ENCODE peak calls at places on chromosomes 2 and 18, in four cellular contexts. J is heart left ventricle, I is IMR-90, Z is tibial artery. H is an unnamed sample.

GRCh38 chr2:157264099-157264498 is 6.6 kb downstream of the GALNT5 start:
- DNase-seq in J (no peak), I (peak), Z (no peak), H (no peak)

GRCh38 chr2:119251652-119252051 is 28.0 kb downstream of the STEAP3 start:
- DNase-seq in J (no peak), I (no peak), Z (no peak), H (no peak)

GRCh38 chr2:89000235-89000634 is 308.8 kb downstream of the RPIA start:
- DNase-seq in J (no peak), I (no peak), Z (no peak), H (no peak)

GRCh38 chr2:163198972-163199371 is 360.4 kb upstream of the KCNH7 start:
- DNase-seq in J (no peak), I (no peak), Z (no peak), H (no peak)

GRCh38 chr2:170973492-170974303 is 44.6 kb downstream of the GORASP2 start:
- DNase-seq in J (peak), I (peak), Z (peak), H (peak)

GRCh38 chr2:20393986-20394385 is 43.3 kb upstream of the PUM2 start:
- DNase-seq in J (no peak), I (no peak), Z (no peak), H (no peak)

GRCh38 chr18:35956226-35956625 is 16.3 kb upstream of the RMP24 start:
- DNase-seq in J (no peak), I (no peak), Z (no peak), H (no peak)

GRCh38 chr18:55774505-55774904 is 186.5 kb upstream of the TCF4 start:
- DNase-seq in J (no peak), I (no peak), Z (no peak), H (no peak)

GRCh38 chr2:65662654-65663432 is 230.4 kb upstream of the SPRED2 start:
- DNase-seq in J (no peak), I (peak), Z (no peak), H (no peak)

GRCh38 chr2:186542002-186542401 is 47.9 kb upstream of the ITGAV start:
- DNase-seq in J (no peak), I (no peak), Z (no peak), H (peak)

GRCh38 chr2:36253086-36253485 is 102.5 kb upstream of the CRIM1 start:
- DNase-seq in J (no peak), I (no peak), Z (no peak), H (no peak)

GRCh38 chr2:7671312-7671711 is 754.1 kb downstream of the RNF144A start:
- DNase-seq in J (peak), I (no peak), Z (peak), H (no peak)

GRCh38 chr2:240991378-240992263 is 6.8 kb upstream of the SNED1 start:
- DNase-seq in J (peak), I (peak), Z (peak), H (peak)

GRCh38 chr2:86249176-86249842 is 50.1 kb downstream of the MRPL35 start:
- DNase-seq in J (no peak), I (peak), Z (no peak), H (no peak)

GRCh38 chr2:238907717-238908173 is 59.9 kb downstream of the TWIST2 start:
- DNase-seq in J (no peak), I (no peak), Z (no peak), H (no peak)

GRCh38 chr2:159131882-159132281 is 154.6 kb downstream of the WDSUB1 start:
- DNase-seq in J (no peak), I (peak), Z (no peak), H (peak)

GRCh38 chr2:47309952-47310800 is 92.8 kb upstream of the MSH2 start:
- DNase-seq in J (peak), I (peak), Z (no peak), H (no peak)

GRCh38 chr2:61421611-61422010 is 49.3 kb downstream of the USP34 start:
- DNase-seq in J (no peak), I (peak), Z (no peak), H (no peak)

GRCh38 chr18:54717673-54718435 is 110.4 kb upstream of the RAB27B start:
- DNase-seq in J (no peak), I (no peak), Z (no peak), H (no peak)

GRCh38 chr2:36246320-36246990 is 109.1 kb upstream of the CRIM1 start:
- DNase-seq in J (no peak), I (no peak), Z (no peak), H (no peak)

GRCh38 chr2:204074434-204074833 is 137.9 kb downstream of the ICOS start:
- DNase-seq in J (no peak), I (no peak), Z (no peak), H (no peak)

GRCh38 chr2:232336956-232337700 is 41.4 kb upstream of the ALPP start:
- DNase-seq in J (peak), I (no peak), Z (peak), H (no peak)

GRCh38 chr18:55688066-55688465 is 100.1 kb upstream of the TCF4 start:
- DNase-seq in J (no peak), I (no peak), Z (no peak), H (no peak)

GRCh38 chr18:21327101-21327500 is 85.1 kb downstream of the GREB1L start:
- DNase-seq in J (no peak), I (no peak), Z (no peak), H (no peak)

GRCh38 chr2:46409756-46410155 is 69.6 kb upstream of the TMEM247 start:
- DNase-seq in J (no peak), I (no peak), Z (no peak), H (no peak)

GRCh38 chr2:127763776-127764175 is 47.2 kb downstream of the WDR33 start:
- DNase-seq in J (no peak), I (peak), Z (no peak), H (no peak)

GRCh38 chr18:54684786-54685185 is 93.7 kb downstream of the DYNAP start:
- DNase-seq in J (peak), I (no peak), Z (no peak), H (no peak)

GRCh38 chr2:57884281-57884680 is 162.3 kb upstream of the VRK2 start:
- DNase-seq in J (no peak), I (no peak), Z (no peak), H (no peak)

GRCh38 chr2:100822587-100823248 is 2.8 kb downstream of the NPAS2 start:
- DNase-seq in J (peak), I (peak), Z (no peak), H (no peak)

GRCh38 chr2:196123679-196124373 is 47.6 kb downstream of the STK17B start:
- DNase-seq in J (no peak), I (peak), Z (no peak), H (no peak)

GRCh38 chr2:239232195-239232578 is 168.6 kb downstream of the HDAC4 start:
- DNase-seq in J (no peak), I (no peak), Z (no peak), H (no peak)

GRCh38 chr2:72895154-72895553 is 7.9 kb downstream of the SPR start:
- DNase-seq in J (no peak), I (no peak), Z (no peak), H (no peak)

GRCh38 chr2:181258761-181259160 is 198.4 kb upstream of the ITGA4 start:
- DNase-seq in J (no peak), I (peak), Z (no peak), H (peak)

GRCh38 chr2:24122356-24123211 is 550 bp downstream of the PFN4 start:
- DNase-seq in J (no peak), I (peak), Z (no peak), H (no peak)

GRCh38 chr2:43225093-43225787 is 1.2 kb downstream of the ZFP36L2 start:
- DNase-seq in J (peak), I (peak), Z (peak), H (no peak)

GRCh38 chr2:98324181-98324580 is 22.1 kb upstream of the CNGA3 start:
- DNase-seq in J (no peak), I (peak), Z (no peak), H (no peak)

GRCh38 chr2:140117371-140117770 is 1337.2 kb upstream of the NXPH2 start:
- DNase-seq in J (no peak), I (no peak), Z (no peak), H (peak)

GRCh38 chr2:26184555-26185303 is 11.8 kb downstream of the GAREM2 start:
- DNase-seq in J (peak), I (peak), Z (peak), H (peak)

GRCh38 chr18:25814841-25815458 is 275.5 kb downstream of the SS18 start:
- DNase-seq in J (no peak), I (no peak), Z (no peak), H (no peak)

GRCh38 chr2:78699696-78700095 is 325.8 kb upstream of the REG3G start:
- DNase-seq in J (no peak), I (no peak), Z (no peak), H (no peak)

GRCh38 chr2:172674968-172675303 is 60.7 kb upstream of the RAPGEF4 start:
- DNase-seq in J (no peak), I (no peak), Z (no peak), H (no peak)
- H3K4me3 ChIP-seq in J (no peak), I (no peak), Z (no peak), H (no peak)

GRCh38 chr18:13145636-13146190 is 72.8 kb upstream of the LDLRAD4 start:
- DNase-seq in J (no peak), I (no peak), Z (no peak), H (no peak)
- TF ChIP-seq CTCF in J (no peak), I (no peak), Z (no peak), H (no peak)

GRCh38 chr18:76686737-76687231 is 135.6 kb upstream of the ZNF236 start:
- DNase-seq in J (peak), I (peak), Z (peak), H (peak)
- H3K4me3 ChIP-seq in J (no peak), I (no peak), Z (no peak), H (peak)

GRCh38 chr2:233976690-233977294 is 59.6 kb downstream of the TRPM8 start:
- DNase-seq in J (no peak), I (peak), Z (no peak), H (peak)
- TF ChIP-seq CTCF in J (peak), I (peak), Z (no peak), H (peak)

DNA sequence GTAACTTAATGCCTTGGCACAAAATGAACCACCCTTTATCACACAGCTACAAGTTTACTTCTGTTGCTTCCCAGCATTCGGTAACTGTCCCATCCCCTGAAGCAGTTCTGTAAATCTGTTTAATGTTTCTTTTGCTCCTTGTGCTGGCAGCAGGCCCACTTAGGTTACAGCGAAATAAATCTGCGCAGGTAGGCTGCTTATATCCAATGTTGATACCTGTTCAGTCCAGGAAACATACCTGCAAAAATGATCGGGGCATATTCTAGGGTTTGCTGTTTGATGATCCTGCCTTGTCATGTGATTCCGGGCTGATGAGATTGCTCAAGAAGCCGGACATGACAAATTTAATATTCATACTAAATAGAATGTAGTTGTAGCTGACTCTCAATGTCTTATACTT is 23.3 kb downstream of the PELI1 start:
- DNase-seq in J (no peak), I (no peak), Z (no peak), H (no peak)
- H3K4me3 ChIP-seq in J (no peak), I (no peak), Z (no peak), H (no peak)